ENCODE peak calls at places on chromosomes 3 and 15, in four cellular contexts. I is T-helper 2 cell, P is GM10248, X is GOT3. D is an unnamed sample.
A peak's percentile ranks its signal among the peaks of the same experiment; 100 is the strongest.

GRCh38 chr15:53307952-53308624 is 451.4 kb downstream of the WDR72 start:
- DNase-seq in I (no peak), P (no peak), X (no peak), D (no peak)

GRCh38 chr15:100448481-100448880 is 80.3 kb downstream of the CERS3 start:
- DNase-seq in I (no peak), P (no peak), X (no peak), D (no peak)

GRCh38 chr15:41809121-41809520 is 18.8 kb upstream of the JMJD7 start:
- DNase-seq in I (no peak), P (no peak), X (no peak), D (no peak)

GRCh38 chr3:192887047-192887446 is 30.6 kb downstream of the MB21D2 start:
- DNase-seq in I (no peak), P (no peak), X (no peak), D (peak; percentile 66)

GRCh38 chr3:57788624-57789018 is 32.5 kb downstream of the SLMAP start:
- DNase-seq in I (no peak), P (no peak), X (no peak), D (no peak)

GRCh38 chr3:41863024-41863423 is 98.9 kb downstream of the ULK4 start:
- DNase-seq in I (no peak), P (no peak), X (no peak), D (no peak)

GRCh38 chr15:57685719-57686118 is 20.8 kb upstream of the POLR2M start:
- DNase-seq in I (no peak), P (no peak), X (no peak), D (no peak)

GRCh38 chr15:90818251-90819210 is 49.9 kb upstream of the FURIN start:
- DNase-seq in I (no peak), P (peak; percentile 55), X (no peak), D (peak; percentile 70)

GRCh38 chr3:133374706-133375105 is 25.1 kb upstream of the BFSP2 start:
- DNase-seq in I (no peak), P (no peak), X (no peak), D (no peak)

GRCh38 chr3:16849240-16849639 is 35.5 kb upstream of the PLCL2 start:
- DNase-seq in I (peak; percentile 54), P (peak; percentile 39), X (no peak), D (no peak)

GRCh38 chr3:123878807-123879206 is 5.3 kb downstream of the MYLK start:
- DNase-seq in I (no peak), P (no peak), X (no peak), D (no peak)

GRCh38 chr15:89815769-89816168 is 1.1 kb upstream of the ANPEP start:
- DNase-seq in I (no peak), P (no peak), X (no peak), D (no peak)

GRCh38 chr15:78726870-78727551 is 84.3 kb downstream of the ADAMTS7 start:
- DNase-seq in I (no peak), P (no peak), X (no peak), D (peak; percentile 77)

GRCh38 chr3:111735271-111735758 is 123.8 kb upstream of the PHLDB2 start:
- DNase-seq in I (no peak), P (no peak), X (no peak), D (peak; percentile 78)

GRCh38 chr3:101849714-101850326 is 506 bp downstream of the NFKBIZ start:
- DNase-seq in I (no peak), P (no peak), X (peak; percentile 78), D (peak; percentile 57)

GRCh38 chr15:77819841-77820728 is 187.4 kb upstream of the LINGO1 start:
- DNase-seq in I (no peak), P (no peak), X (no peak), D (no peak)

GRCh38 chr3:99315896-99316295 is 322.5 kb upstream of the COL8A1 start:
- DNase-seq in I (no peak), P (no peak), X (no peak), D (no peak)

GRCh38 chr15:67680645-67681044 is 138.1 kb downstream of the MAP2K5 start:
- DNase-seq in I (no peak), P (no peak), X (no peak), D (no peak)

GRCh38 chr3:195453236-195453635 is 10.4 kb upstream of the ACAP2 start:
- DNase-seq in I (no peak), P (no peak), X (no peak), D (no peak)

GRCh38 chr3:36212291-36212690 is 168.0 kb upstream of the STAC start:
- DNase-seq in I (no peak), P (no peak), X (no peak), D (no peak)

GRCh38 chr15:58840048-58840447 is 68.9 kb downstream of the MINDY2 start:
- DNase-seq in I (no peak), P (no peak), X (no peak), D (no peak)

GRCh38 chr3:169813757-169814517 is 1.2 kb upstream of the LRRC34 start:
- DNase-seq in I (peak; percentile 75), P (peak; percentile 76), X (no peak), D (no peak)

GRCh38 chr3:142595581-142595950 is 627 bp upstream of the PLS1 start:
- DNase-seq in I (no peak), P (no peak), X (no peak), D (no peak)

GRCh38 chr3:81476652-81477051 is 284.8 kb downstream of the GBE1 start:
- DNase-seq in I (no peak), P (no peak), X (no peak), D (no peak)

D was measured in RWPE2.